ENCODE peak calls at places on chromosome 3, in four cellular contexts. One of them, this sample, is unnamed.

GRCh38 chr3:30347679-30348216 is 258.7 kb upstream of the TGFBR2 start:
- DNase-seq in vagina: no peak
- DNase-seq in dorsolateral prefrontal cortex: no peak
- DNase-seq in Panc1: peak; percentile 61
- DNase-seq in this sample: peak; percentile 97

GRCh38 chr3:149273096-149273751 is 51.6 kb upstream of the CP start:
- DNase-seq in vagina: no peak
- DNase-seq in dorsolateral prefrontal cortex: no peak
- DNase-seq in Panc1: peak; percentile 90
- DNase-seq in this sample: peak; percentile 77

GRCh38 chr3:36741285-36741684 is 23.1 kb downstream of the DCLK3 start:
- DNase-seq in vagina: no peak
- DNase-seq in dorsolateral prefrontal cortex: no peak
- DNase-seq in Panc1: no peak
- DNase-seq in this sample: peak; percentile 13

GRCh38 chr3:48999085-48999858 is 7.9 kb upstream of the WDR6 start:
- DNase-seq in vagina: no peak
- DNase-seq in dorsolateral prefrontal cortex: no peak
- DNase-seq in Panc1: no peak
- DNase-seq in this sample: no peak

GRCh38 chr3:173066044-173066679 is 74.9 kb downstream of the SPATA16 start:
- DNase-seq in vagina: no peak
- DNase-seq in dorsolateral prefrontal cortex: no peak
- DNase-seq in Panc1: no peak
- DNase-seq in this sample: peak; percentile 4

GRCh38 chr3:113839551-113839950 is 963 bp downstream of the GRAMD1C start:
- DNase-seq in vagina: no peak
- DNase-seq in dorsolateral prefrontal cortex: no peak
- DNase-seq in Panc1: no peak
- DNase-seq in this sample: no peak

GRCh38 chr3:90062018-90062417 is 954.6 kb downstream of the EPHA3 start:
- DNase-seq in vagina: no peak
- DNase-seq in dorsolateral prefrontal cortex: no peak
- DNase-seq in Panc1: no peak
- DNase-seq in this sample: peak; percentile 48

GRCh38 chr3:132785292-132785691 is 63.1 kb upstream of the NPHP3 start:
- DNase-seq in vagina: no peak
- DNase-seq in dorsolateral prefrontal cortex: no peak
- DNase-seq in Panc1: no peak
- DNase-seq in this sample: peak; percentile 66

GRCh38 chr3:43043793-43044192 is 62.1 kb downstream of the POMGNT2 start:
- DNase-seq in vagina: no peak
- DNase-seq in dorsolateral prefrontal cortex: no peak
- DNase-seq in Panc1: no peak
- DNase-seq in this sample: no peak

GRCh38 chr3:126315916-126316514 is 41.2 kb downstream of the KLF15 start:
- DNase-seq in vagina: no peak
- DNase-seq in dorsolateral prefrontal cortex: no peak
- DNase-seq in Panc1: no peak
- DNase-seq in this sample: no peak

GRCh38 chr3:30285188-30286006 is 321.0 kb upstream of the TGFBR2 start:
- DNase-seq in vagina: no peak
- DNase-seq in dorsolateral prefrontal cortex: no peak
- DNase-seq in Panc1: no peak
- DNase-seq in this sample: no peak

GRCh38 chr3:62558549-62559112 is 185.3 kb upstream of the FEZF2 start:
- DNase-seq in vagina: no peak
- DNase-seq in dorsolateral prefrontal cortex: no peak
- DNase-seq in Panc1: no peak
- DNase-seq in this sample: no peak

GRCh38 chr3:43338295-43338694 is 52.0 kb downstream of the SNRK start:
- DNase-seq in vagina: no peak
- DNase-seq in dorsolateral prefrontal cortex: no peak
- DNase-seq in Panc1: no peak
- DNase-seq in this sample: peak; percentile 9

GRCh38 chr3:71389911-71390573 is 193.5 kb downstream of the FOXP1 start:
- DNase-seq in vagina: no peak
- DNase-seq in dorsolateral prefrontal cortex: no peak
- DNase-seq in Panc1: no peak
- DNase-seq in this sample: peak; percentile 29
- H3K4me3 ChIP-seq in vagina: no peak overlapping the region
- H3K4me3 ChIP-seq in dorsolateral prefrontal cortex: no peak overlapping the region
- H3K4me3 ChIP-seq in Panc1: no peak overlapping the region
- H3K4me3 ChIP-seq in this sample: no peak overlapping the region

DNA sequence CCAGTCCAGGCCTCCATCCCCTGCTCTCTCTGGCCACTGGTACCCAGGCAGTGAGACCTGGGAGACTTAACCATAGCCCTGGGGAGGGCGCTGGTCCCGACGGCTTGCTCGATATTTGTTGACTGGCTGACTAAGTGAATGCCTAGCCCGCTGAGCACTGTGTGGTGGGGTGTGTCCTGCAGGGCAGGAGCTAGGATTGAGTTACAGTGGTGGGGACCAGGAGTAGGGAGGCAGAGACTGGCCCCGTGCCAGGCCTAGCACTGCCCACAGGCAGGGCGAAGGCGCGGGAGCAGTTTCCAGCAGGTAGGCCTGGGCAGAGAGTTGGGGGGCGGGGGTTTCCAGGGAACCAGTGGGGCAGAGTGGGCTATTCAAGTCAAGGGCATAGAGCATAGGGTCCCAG is at the start of gene VILL:
- DNase-seq in vagina: no peak
- DNase-seq in dorsolateral prefrontal cortex: no peak
- DNase-seq in Panc1: no peak
- DNase-seq in this sample: no peak
- TF ChIP-seq CTCF in vagina: no peak
- TF ChIP-seq CTCF in dorsolateral prefrontal cortex: no peak
- TF ChIP-seq CTCF in Panc1: no peak
- TF ChIP-seq CTCF in this sample: no peak

GRCh38 chr3:156811092-156811862 is 14.9 kb upstream of the LEKR1 start:
- DNase-seq in vagina: no peak
- DNase-seq in dorsolateral prefrontal cortex: no peak
- DNase-seq in Panc1: no peak
- DNase-seq in this sample: peak; percentile 87
- H3K4me3 ChIP-seq in vagina: no peak overlapping the region
- H3K4me3 ChIP-seq in dorsolateral prefrontal cortex: no peak overlapping the region
- H3K4me3 ChIP-seq in Panc1: no peak overlapping the region
- H3K4me3 ChIP-seq in this sample: no peak overlapping the region

DNA sequence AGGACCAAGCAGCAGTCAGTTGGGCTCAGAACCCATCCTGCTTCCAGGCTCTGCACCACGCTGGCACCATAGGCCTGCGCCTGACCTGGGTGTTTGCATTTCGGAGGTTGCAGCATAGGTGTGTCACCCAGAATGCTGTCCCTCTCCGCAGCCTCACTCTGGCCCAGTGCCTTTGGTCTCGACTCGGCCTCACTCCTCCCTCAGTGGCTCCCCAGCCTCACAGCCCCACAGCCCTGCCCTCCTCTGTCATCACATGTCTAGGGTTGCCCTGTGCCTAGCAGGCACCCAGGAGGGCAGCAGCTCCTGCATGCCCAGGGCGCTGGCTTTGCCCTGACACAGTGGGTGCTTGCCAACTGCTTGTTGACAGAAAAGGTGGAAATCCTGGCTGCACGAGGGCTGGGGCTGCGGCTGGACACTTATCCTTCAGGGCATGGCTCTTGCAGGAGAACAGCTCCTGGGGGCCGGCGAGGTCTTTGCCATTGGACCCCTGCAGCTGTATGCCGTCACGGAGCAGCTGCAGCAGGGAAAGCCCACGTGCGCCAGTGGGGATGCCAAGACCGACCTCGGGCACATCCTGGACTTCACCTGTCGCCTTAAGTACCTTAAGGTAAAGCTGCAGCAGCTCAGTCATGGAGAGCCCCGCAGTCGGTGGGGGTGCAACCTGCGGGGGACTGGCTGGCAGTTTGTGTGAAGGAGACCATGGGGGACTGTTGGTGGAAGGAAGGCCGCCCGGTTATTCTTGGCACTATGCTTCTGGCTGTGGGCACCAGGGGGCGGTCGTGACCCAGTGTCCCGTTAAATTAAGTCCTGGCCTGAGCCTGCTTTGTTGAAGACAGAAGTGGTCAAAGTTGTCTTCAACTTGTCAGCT is 16.2 kb downstream of the NISCH start:
- DNase-seq in vagina: no peak
- DNase-seq in dorsolateral prefrontal cortex: no peak
- DNase-seq in Panc1: no peak
- DNase-seq in this sample: no peak
- TF ChIP-seq CTCF in vagina: peak; percentile 51
- TF ChIP-seq CTCF in dorsolateral prefrontal cortex: peak; percentile 70
- TF ChIP-seq CTCF in Panc1: peak; percentile 86
- TF ChIP-seq CTCF in this sample: peak; percentile 64

GRCh38 chr3:127597020-127597771 is 1.0 kb upstream of the MCM2 start:
- DNase-seq in vagina: no peak
- DNase-seq in dorsolateral prefrontal cortex: no peak
- DNase-seq in Panc1: no peak
- DNase-seq in this sample: no peak
- H3K4me3 ChIP-seq in vagina: no peak overlapping the region
- H3K4me3 ChIP-seq in dorsolateral prefrontal cortex: peak overlapping the region; percentile 63
- H3K4me3 ChIP-seq in Panc1: peak overlapping the region; percentile 68
- H3K4me3 ChIP-seq in this sample: no peak overlapping the region

GRCh38 chr3:51995346-51996156 is at the start of gene RPL29:
- DNase-seq in vagina: no peak
- DNase-seq in dorsolateral prefrontal cortex: peak; percentile 91
- DNase-seq in Panc1: peak; percentile 82
- DNase-seq in this sample: peak; percentile 98
- TF ChIP-seq CTCF in vagina: peak; percentile 8
- TF ChIP-seq CTCF in dorsolateral prefrontal cortex: peak; percentile 63
- TF ChIP-seq CTCF in Panc1: no peak
- TF ChIP-seq CTCF in this sample: no peak

DNA sequence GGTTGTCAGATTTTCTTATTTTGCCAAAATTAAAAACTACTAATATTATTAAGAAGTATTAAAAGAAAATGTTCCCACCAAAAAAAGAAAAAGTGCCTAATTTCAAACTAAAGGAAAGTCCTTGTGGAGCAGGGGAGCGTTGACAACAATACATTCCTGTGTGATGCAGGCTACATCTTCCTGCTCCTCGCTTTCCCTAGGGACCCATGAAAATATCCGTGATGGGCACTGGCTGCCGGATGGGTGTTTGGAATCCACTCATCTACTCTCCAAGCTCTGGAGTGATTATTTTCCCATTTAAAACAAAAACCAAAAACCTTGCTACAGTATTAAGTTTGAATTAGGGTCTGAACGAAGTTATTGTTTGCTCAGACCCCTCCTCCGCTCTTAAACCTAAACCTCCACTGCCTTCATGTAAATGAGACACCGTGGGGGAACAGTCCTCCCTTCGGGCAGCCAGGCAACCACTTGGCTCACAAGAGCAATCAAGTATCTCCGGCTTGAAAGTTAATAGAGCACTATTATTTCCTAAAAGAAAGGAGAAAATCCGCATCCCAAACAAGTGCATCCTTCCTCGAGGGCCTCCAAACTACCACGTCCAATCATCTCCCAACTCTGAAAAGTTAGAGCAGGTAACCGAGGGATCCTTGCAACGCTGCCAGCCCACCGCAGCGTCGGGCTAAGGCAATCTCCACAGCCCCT is 1.5 kb downstream of the ITGB5 start:
- DNase-seq in vagina: no peak
- DNase-seq in dorsolateral prefrontal cortex: no peak
- DNase-seq in Panc1: no peak
- DNase-seq in this sample: no peak
- H3K4me3 ChIP-seq in vagina: peak overlapping the region; percentile 89
- H3K4me3 ChIP-seq in dorsolateral prefrontal cortex: peak overlapping the region; percentile 61
- H3K4me3 ChIP-seq in Panc1: peak overlapping the region; percentile 71
- H3K4me3 ChIP-seq in this sample: peak overlapping the region; percentile 61

GRCh38 chr3:146655333-146655996 is 50.3 kb upstream of the PLSCR5 start:
- DNase-seq in vagina: no peak
- DNase-seq in dorsolateral prefrontal cortex: no peak
- DNase-seq in Panc1: no peak
- DNase-seq in this sample: no peak
- TF ChIP-seq CTCF in vagina: no peak
- TF ChIP-seq CTCF in dorsolateral prefrontal cortex: no peak
- TF ChIP-seq CTCF in Panc1: no peak
- TF ChIP-seq CTCF in this sample: no peak

This sample was measured in foreskin fibroblast.